ENCODE peak calls at places on chromosomes 16 and 17, in four cellular contexts. E is H1, M is K562, L is kidney. X is an unnamed sample. For H3K9me3, the result is how much of the 10 kb centered on the place peaks cover.

GRCh38 chr17:69578385-69578936 is 164.0 kb downstream of the MAP2K6 start:
- DNase-seq in E (no peak), M (no peak), L (no peak), X (no peak)

GRCh38 chr16:88784074-88784855 is 755 bp downstream of the PIEZO1 start:
- DNase-seq in E (peak), M (peak), L (peak), X (peak)

GRCh38 chr17:82891911-82892310 is 52.1 kb upstream of the ZNF750 start:
- DNase-seq in E (no peak), M (no peak), L (peak), X (no peak)

GRCh38 chr17:82561429-82562035 is 42.0 kb downstream of the FOXK2 start:
- DNase-seq in E (no peak), M (no peak), L (peak), X (no peak)

GRCh38 chr17:64146418-64147109 is 16.6 kb upstream of the ERN1 start:
- DNase-seq in E (peak), M (peak), L (peak), X (peak)

GRCh38 chr16:61165797-61166196 is 870.4 kb downstream of the CDH8 start:
- DNase-seq in E (no peak), M (no peak), L (no peak), X (no peak)

GRCh38 chr17:73201215-73202069 is 8.6 kb downstream of the COG1 start:
- DNase-seq in E (no peak), M (peak), L (no peak), X (no peak)

GRCh38 chr16:52383640-52384292 is 163.2 kb downstream of the TOX3 start:
- DNase-seq in E (no peak), M (no peak), L (no peak), X (no peak)

GRCh38 chr16:47567321-47567720 is 106.2 kb downstream of the PHKB start:
- DNase-seq in E (no peak), M (no peak), L (no peak), X (no peak)

GRCh38 chr17:76511562-76512365 is 10.5 kb upstream of the RHBDF2 start:
- DNase-seq in E (no peak), M (no peak), L (no peak), X (no peak)

DNA sequence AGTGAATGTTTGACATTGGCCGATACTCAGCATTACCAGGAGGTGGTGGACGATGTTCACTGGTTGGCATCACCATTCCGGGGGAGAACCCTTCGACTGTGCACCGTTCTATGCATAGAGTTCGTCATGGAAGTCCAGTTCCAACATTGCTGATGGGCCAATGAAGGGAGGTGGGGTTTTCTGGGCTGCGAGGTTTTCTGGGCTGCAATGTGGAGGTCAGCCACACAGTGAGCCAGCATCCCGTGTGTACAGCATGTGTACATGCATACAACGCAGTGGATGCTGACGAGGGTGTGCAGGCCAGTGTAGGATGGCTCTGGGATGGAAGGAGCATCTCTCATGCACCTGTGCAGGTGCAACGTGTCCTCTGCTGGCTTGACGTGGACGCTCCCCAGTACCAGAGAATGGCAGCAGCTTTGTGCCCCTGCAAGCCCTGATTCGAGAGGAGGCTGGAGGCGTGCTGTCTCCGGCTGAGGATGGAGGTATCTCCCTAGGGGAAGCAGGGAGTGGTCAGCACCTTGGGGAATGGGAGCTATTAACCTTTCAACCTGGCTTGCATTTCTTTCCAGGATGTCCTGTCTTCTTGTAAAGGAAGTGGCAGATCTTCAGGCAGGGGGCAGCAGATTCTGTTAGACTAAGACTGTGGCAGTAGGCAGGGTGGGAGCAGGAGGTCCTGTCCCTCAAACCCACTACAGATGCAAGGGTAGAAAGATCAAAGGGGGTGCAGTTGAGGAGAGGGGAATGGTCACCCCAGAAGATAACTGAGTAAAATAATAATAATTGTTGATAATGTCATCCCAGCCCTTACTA is 98.2 kb downstream of the CYLD start:
- DNase-seq in E (peak), M (no peak), L (no peak), X (no peak)
- TF ChIP-seq CTCF in E (peak), M (peak), L (no peak), X (no peak)

DNA sequence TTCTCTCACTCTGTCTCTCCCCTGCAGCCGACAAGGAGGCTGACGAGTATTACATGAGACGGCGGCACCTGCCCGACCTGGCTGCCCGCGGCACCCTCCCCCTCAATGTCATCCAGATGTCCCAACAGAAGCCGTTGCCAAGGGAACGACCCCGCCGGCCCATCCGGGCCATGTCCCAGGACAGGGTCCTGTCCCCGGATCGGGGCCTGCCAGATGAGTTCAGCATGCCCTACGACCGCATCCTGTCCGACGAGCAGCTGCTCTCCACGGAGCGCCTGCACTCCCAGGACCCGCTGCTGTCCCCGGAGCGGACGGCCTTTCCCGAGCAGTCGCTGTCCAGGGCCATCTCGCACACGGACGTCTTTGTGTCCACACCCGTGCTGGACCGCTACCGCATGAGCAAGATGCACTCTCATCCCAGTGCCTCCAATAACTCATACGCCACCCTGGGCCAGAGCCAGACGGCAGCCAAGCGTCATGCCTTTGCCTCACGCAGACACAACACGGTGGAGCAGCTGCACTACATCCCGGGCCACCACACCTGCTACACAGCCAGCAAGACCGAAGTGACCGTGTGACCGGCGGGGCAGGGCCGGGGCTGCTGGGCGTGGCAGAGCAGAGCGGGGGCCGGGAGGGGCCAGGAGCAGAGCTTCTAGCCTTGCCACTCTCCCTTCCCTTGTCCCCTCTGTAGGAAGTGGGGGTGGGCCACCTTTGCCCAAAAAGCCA is 40.4 kb upstream of the DNAH9 start:
- DNase-seq in E (no peak), M (no peak), L (peak), X (peak)
- H3K9me3 ChIP-seq in E (under half), M (under half), L (under half), X (under half)

GRCh38 chr17:4365628-4366311 is 705 bp downstream of the UBE2G1 start:
- DNase-seq in E (peak), M (peak), L (peak), X (peak)
- H3K9ac ChIP-seq in E (peak), M (peak), L (peak), X (peak)

GRCh38 chr17:30565073-30565935 is 88.1 kb downstream of the GOSR1 start:
- DNase-seq in E (no peak), M (no peak), L (no peak), X (no peak)
- TF ChIP-seq CTCF in E (peak), M (peak), L (no peak), X (no peak)

GRCh38 chr17:5182597-5183409 is 8.9 kb downstream of the ZNF594 start:
- DNase-seq in E (no peak), M (no peak), L (no peak), X (no peak)
- H3K9me3 ChIP-seq in E (half or more), M (under half), L (under half), X (under half)

GRCh38 chr17:1725642-1726511 is 1.4 kb downstream of the WDR81 start:
- DNase-seq in E (no peak), M (no peak), L (peak), X (no peak)
- H3K9ac ChIP-seq in E (no peak), M (peak), L (no peak), X (peak)

DNA sequence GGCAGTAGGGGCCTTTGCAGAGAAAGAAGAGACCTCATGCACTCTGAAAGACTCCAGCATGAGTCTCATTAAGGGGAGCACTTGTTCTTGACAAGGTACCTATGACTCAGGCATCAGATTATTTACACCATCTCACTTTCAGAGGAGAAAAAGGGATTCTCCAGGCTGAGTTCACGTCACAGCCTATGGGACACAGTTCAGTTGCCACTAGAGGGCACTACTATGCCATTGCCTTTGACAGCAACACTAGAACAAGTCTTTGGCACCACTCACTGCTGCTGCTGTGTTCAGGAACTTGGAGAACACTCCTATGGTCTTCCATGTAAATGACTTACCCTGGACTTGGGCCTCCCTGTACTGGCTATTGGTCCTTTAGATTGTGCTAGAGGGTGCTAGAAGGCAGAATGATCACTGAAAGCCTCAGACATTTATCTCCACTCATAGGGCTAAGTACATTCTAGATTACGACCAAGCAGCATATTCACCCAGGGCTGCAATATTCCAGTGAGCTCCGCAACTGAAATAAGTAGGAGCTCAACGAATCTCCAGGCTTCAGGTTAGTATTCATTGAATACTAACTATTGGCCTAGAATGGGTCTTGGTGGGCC is 225.1 kb upstream of the CA10 start:
- DNase-seq in E (peak), M (peak), L (no peak), X (peak)
- TF ChIP-seq CTCF in E (peak), M (peak), L (peak), X (peak)

GRCh38 chr16:35909351-35909954 is 2450.0 kb downstream of the TP53TG3F start:
- DNase-seq in E (no peak), M (no peak), L (no peak), X (no peak)

GRCh38 chr16:35908152-35908551 is 2448.7 kb downstream of the TP53TG3F start:
- DNase-seq in E (no peak), M (no peak), L (no peak), X (no peak)

GRCh38 chr16:35908942-35909341 is 2449.5 kb downstream of the TP53TG3F start:
- DNase-seq in E (no peak), M (peak), L (no peak), X (no peak)

GRCh38 chr16:35910409-35910808 is 2451.0 kb downstream of the TP53TG3F start:
- DNase-seq in E (no peak), M (no peak), L (no peak), X (no peak)

GRCh38 chr16:35911899-35912298 is 2452.5 kb downstream of the TP53TG3F start:
- DNase-seq in E (no peak), M (no peak), L (no peak), X (no peak)
- H3K9me3 ChIP-seq in E (half or more), M (under half), L (under half), X (under half)

DNA sequence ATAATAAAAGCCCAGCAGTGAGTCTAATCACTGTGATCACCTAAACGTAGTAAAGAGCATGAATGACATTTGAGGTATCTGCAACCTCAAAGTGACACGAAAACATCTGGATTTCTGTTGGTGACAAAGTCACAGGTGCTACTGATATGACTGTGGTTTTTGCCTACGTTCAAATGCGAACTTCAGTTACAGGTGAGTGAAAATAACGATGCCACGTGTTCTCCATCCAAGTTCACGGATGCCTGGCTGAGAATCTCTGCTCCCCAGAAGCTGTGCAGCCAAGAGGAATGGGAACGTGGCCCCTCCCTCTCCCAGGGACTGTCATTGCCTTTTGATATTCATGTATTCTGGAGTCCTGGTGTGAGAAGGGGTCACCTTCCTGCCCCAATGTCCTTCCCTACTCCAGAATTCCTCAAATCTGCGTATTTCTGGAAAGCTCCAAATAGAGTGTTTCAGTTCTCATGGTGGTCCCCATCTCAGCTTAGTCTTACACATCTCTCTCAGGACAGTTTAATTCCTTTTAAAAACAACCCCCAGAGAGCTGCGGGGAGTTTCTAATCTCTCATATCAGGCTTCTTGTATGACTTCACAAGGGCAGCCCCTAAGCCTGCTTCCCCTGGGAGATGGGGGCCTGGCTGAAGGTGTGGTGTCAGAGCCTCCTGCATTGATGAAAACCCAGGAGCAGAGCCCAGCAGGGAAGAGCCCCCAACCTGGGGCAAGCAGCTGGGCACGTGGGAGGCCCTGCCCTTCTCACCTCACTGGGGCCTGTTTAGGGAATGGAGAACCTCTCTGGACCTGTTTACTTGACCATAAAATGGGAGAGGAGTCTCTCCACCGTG is 25.8 kb downstream of the PIK3R5 start:
- DNase-seq in E (no peak), M (no peak), L (no peak), X (no peak)
- H3K9ac ChIP-seq in E (no peak), M (no peak), L (no peak), X (no peak)

X was measured in colonic mucosa.